ENCODE peak calls at places on chromosomes 4 and X, in four cellular contexts. One of them, this sample, is unnamed.
A peak's percentile ranks its signal among the peaks of the same experiment; 100 is the strongest.

GRCh38 chrX:132853040-132853439 is 105.4 kb downstream of the HS6ST2 start:
- DNase-seq in GM20000: no peak
- DNase-seq in neural crest cell: no peak
- DNase-seq in stimulated activated CD4-positive, alpha-beta T cell treated with anti-CD3 and anti-CD28 coated beads, Interleukin-2, amount 100 ng/mL, for 48 hours: no peak
- DNase-seq in this sample: no peak

GRCh38 chrX:37863728-37864127 is 16.4 kb upstream of the DYNLT3 start:
- DNase-seq in GM20000: no peak
- DNase-seq in neural crest cell: no peak
- DNase-seq in stimulated activated CD4-positive, alpha-beta T cell treated with anti-CD3 and anti-CD28 coated beads, Interleukin-2, amount 100 ng/mL, for 48 hours: no peak
- DNase-seq in this sample: no peak

GRCh38 chr4:143253156-143253555 is 68.4 kb downstream of the USP38 start:
- DNase-seq in GM20000: no peak
- DNase-seq in neural crest cell: no peak
- DNase-seq in stimulated activated CD4-positive, alpha-beta T cell treated with anti-CD3 and anti-CD28 coated beads, Interleukin-2, amount 100 ng/mL, for 48 hours: no peak
- DNase-seq in this sample: no peak

GRCh38 chrX:56729152-56729557 is at the start of gene NBDY:
- DNase-seq in GM20000: peak; percentile 10
- DNase-seq in neural crest cell: peak; percentile 21
- DNase-seq in stimulated activated CD4-positive, alpha-beta T cell treated with anti-CD3 and anti-CD28 coated beads, Interleukin-2, amount 100 ng/mL, for 48 hours: peak; percentile 2
- DNase-seq in this sample: peak; percentile 49

GRCh38 chr4:85127653-85128052 is 161.2 kb upstream of the WDFY3 start:
- DNase-seq in GM20000: peak; percentile 31
- DNase-seq in neural crest cell: peak; percentile 3
- DNase-seq in stimulated activated CD4-positive, alpha-beta T cell treated with anti-CD3 and anti-CD28 coated beads, Interleukin-2, amount 100 ng/mL, for 48 hours: no peak
- DNase-seq in this sample: peak; percentile 81

GRCh38 chrX:68834371-68835103 is 5.7 kb downstream of the EFNB1 start:
- DNase-seq in GM20000: no peak
- DNase-seq in neural crest cell: no peak
- DNase-seq in stimulated activated CD4-positive, alpha-beta T cell treated with anti-CD3 and anti-CD28 coated beads, Interleukin-2, amount 100 ng/mL, for 48 hours: no peak
- DNase-seq in this sample: no peak

GRCh38 chrX:44344687-44345086 is 1.2 kb upstream of the EFHC2 start:
- DNase-seq in GM20000: no peak
- DNase-seq in neural crest cell: no peak
- DNase-seq in stimulated activated CD4-positive, alpha-beta T cell treated with anti-CD3 and anti-CD28 coated beads, Interleukin-2, amount 100 ng/mL, for 48 hours: no peak
- DNase-seq in this sample: no peak

GRCh38 chrX:119622356-119623232 is 16.4 kb upstream of the NKRF start:
- DNase-seq in GM20000: no peak
- DNase-seq in neural crest cell: no peak
- DNase-seq in stimulated activated CD4-positive, alpha-beta T cell treated with anti-CD3 and anti-CD28 coated beads, Interleukin-2, amount 100 ng/mL, for 48 hours: no peak
- DNase-seq in this sample: no peak

GRCh38 chr4:95465010-95465409 is 83.8 kb downstream of the UNC5C start:
- DNase-seq in GM20000: no peak
- DNase-seq in neural crest cell: no peak
- DNase-seq in stimulated activated CD4-positive, alpha-beta T cell treated with anti-CD3 and anti-CD28 coated beads, Interleukin-2, amount 100 ng/mL, for 48 hours: no peak
- DNase-seq in this sample: no peak

GRCh38 chr4:40193018-40193571 is 3.7 kb upstream of the RHOH start:
- DNase-seq in GM20000: no peak
- DNase-seq in neural crest cell: no peak
- DNase-seq in stimulated activated CD4-positive, alpha-beta T cell treated with anti-CD3 and anti-CD28 coated beads, Interleukin-2, amount 100 ng/mL, for 48 hours: no peak
- DNase-seq in this sample: no peak

GRCh38 chr4:30802622-30803323 is 82.6 kb downstream of the PCDH7 start:
- DNase-seq in GM20000: no peak
- DNase-seq in neural crest cell: no peak
- DNase-seq in stimulated activated CD4-positive, alpha-beta T cell treated with anti-CD3 and anti-CD28 coated beads, Interleukin-2, amount 100 ng/mL, for 48 hours: no peak
- DNase-seq in this sample: peak; percentile 18

This sample was measured in BE2C.